ENCODE peak calls at places on chromosome X, in nine cellular contexts. One of them, this sample, is unnamed.

GRCh38 chrX:115949900-115950822 is 220.4 kb upstream of the AGTR2 start:
- DNase-seq in T47D: no peak
- DNase-seq in kidney glomerular epithelial cell: no peak
- DNase-seq in NCI-H1092 treated with DMSO at 0.1 percent for 48 hours: peak
- DNase-seq in Calu3: no peak
- DNase-seq in stimulated activated CD8-positive, alpha-beta memory T cell treated with anti-CD3 and anti-CD28 coated beads, Interleukin-4, amount 100 ng/mL, for 1 hour: no peak
- DNase-seq in aorta: no peak
- DNase-seq in NT2/D1: no peak
- DNase-seq in activated CD8-positive, alpha-beta T cell treated with anti-CD3 and anti-CD28 coated beads, Interleukin-2, amount 10 ng/mL, durations not matched to agents 7 days and 5 days: no peak
- DNase-seq in this sample: no peak

GRCh38 chrX:53056292-53056691 is 7.7 kb downstream of the GPR173 start:
- DNase-seq in activated CD8-positive, alpha-beta T cell treated with anti-CD3 and anti-CD28 coated beads, Interleukin-2, amount 10 ng/mL, durations not matched to agents 7 days and 5 days: no peak
- DNase-seq in kidney glomerular epithelial cell: no peak
- DNase-seq in Calu3: no peak
- DNase-seq in T47D: no peak
- DNase-seq in aorta: no peak
- DNase-seq in NT2/D1: no peak
- DNase-seq in NCI-H1092 treated with DMSO at 0.1 percent for 48 hours: no peak
- DNase-seq in stimulated activated CD8-positive, alpha-beta memory T cell treated with anti-CD3 and anti-CD28 coated beads, Interleukin-4, amount 100 ng/mL, for 1 hour: no peak
- DNase-seq in this sample: no peak

GRCh38 chrX:48972214-48973164 is 845 bp upstream of the KCND1 start:
- DNase-seq in activated CD8-positive, alpha-beta T cell treated with anti-CD3 and anti-CD28 coated beads, Interleukin-2, amount 10 ng/mL, durations not matched to agents 7 days and 5 days: peak
- DNase-seq in stimulated activated CD8-positive, alpha-beta memory T cell treated with anti-CD3 and anti-CD28 coated beads, Interleukin-4, amount 100 ng/mL, for 1 hour: no peak
- DNase-seq in NCI-H1092 treated with DMSO at 0.1 percent for 48 hours: peak
- DNase-seq in T47D: peak
- DNase-seq in NT2/D1: peak
- DNase-seq in Calu3: peak
- DNase-seq in kidney glomerular epithelial cell: no peak
- DNase-seq in aorta: peak
- DNase-seq in this sample: no peak

GRCh38 chrX:31217111-31217510 is 145.3 kb upstream of the FTHL17 start:
- DNase-seq in activated CD8-positive, alpha-beta T cell treated with anti-CD3 and anti-CD28 coated beads, Interleukin-2, amount 10 ng/mL, durations not matched to agents 7 days and 5 days: no peak
- DNase-seq in NCI-H1092 treated with DMSO at 0.1 percent for 48 hours: no peak
- DNase-seq in NT2/D1: no peak
- DNase-seq in kidney glomerular epithelial cell: no peak
- DNase-seq in Calu3: no peak
- DNase-seq in T47D: no peak
- DNase-seq in stimulated activated CD8-positive, alpha-beta memory T cell treated with anti-CD3 and anti-CD28 coated beads, Interleukin-4, amount 100 ng/mL, for 1 hour: no peak
- DNase-seq in aorta: no peak
- DNase-seq in this sample: no peak

GRCh38 chrX:20668550-20668949 is 401.8 kb upstream of the RPS6KA3 start:
- DNase-seq in T47D: no peak
- DNase-seq in NCI-H1092 treated with DMSO at 0.1 percent for 48 hours: no peak
- DNase-seq in stimulated activated CD8-positive, alpha-beta memory T cell treated with anti-CD3 and anti-CD28 coated beads, Interleukin-4, amount 100 ng/mL, for 1 hour: no peak
- DNase-seq in NT2/D1: no peak
- DNase-seq in activated CD8-positive, alpha-beta T cell treated with anti-CD3 and anti-CD28 coated beads, Interleukin-2, amount 10 ng/mL, durations not matched to agents 7 days and 5 days: no peak
- DNase-seq in aorta: no peak
- DNase-seq in kidney glomerular epithelial cell: no peak
- DNase-seq in Calu3: no peak
- DNase-seq in this sample: no peak

GRCh38 chrX:6708041-6708440 is 173.1 kb upstream of the VCX3A start:
- DNase-seq in T47D: no peak
- DNase-seq in kidney glomerular epithelial cell: no peak
- DNase-seq in aorta: no peak
- DNase-seq in activated CD8-positive, alpha-beta T cell treated with anti-CD3 and anti-CD28 coated beads, Interleukin-2, amount 10 ng/mL, durations not matched to agents 7 days and 5 days: no peak
- DNase-seq in NT2/D1: peak
- DNase-seq in stimulated activated CD8-positive, alpha-beta memory T cell treated with anti-CD3 and anti-CD28 coated beads, Interleukin-4, amount 100 ng/mL, for 1 hour: no peak
- DNase-seq in NCI-H1092 treated with DMSO at 0.1 percent for 48 hours: no peak
- DNase-seq in Calu3: no peak
- DNase-seq in this sample: no peak

GRCh38 chrX:130896816-130897508 is 6.0 kb downstream of the ENOX2 start:
- DNase-seq in activated CD8-positive, alpha-beta T cell treated with anti-CD3 and anti-CD28 coated beads, Interleukin-2, amount 10 ng/mL, durations not matched to agents 7 days and 5 days: no peak
- DNase-seq in NT2/D1: no peak
- DNase-seq in aorta: no peak
- DNase-seq in T47D: no peak
- DNase-seq in Calu3: no peak
- DNase-seq in NCI-H1092 treated with DMSO at 0.1 percent for 48 hours: no peak
- DNase-seq in kidney glomerular epithelial cell: no peak
- DNase-seq in stimulated activated CD8-positive, alpha-beta memory T cell treated with anti-CD3 and anti-CD28 coated beads, Interleukin-4, amount 100 ng/mL, for 1 hour: no peak
- DNase-seq in this sample: no peak

GRCh38 chrX:76987381-76987780 is 459.8 kb upstream of the FGF16 start:
- DNase-seq in NT2/D1: peak
- DNase-seq in T47D: no peak
- DNase-seq in stimulated activated CD8-positive, alpha-beta memory T cell treated with anti-CD3 and anti-CD28 coated beads, Interleukin-4, amount 100 ng/mL, for 1 hour: no peak
- DNase-seq in kidney glomerular epithelial cell: no peak
- DNase-seq in Calu3: no peak
- DNase-seq in activated CD8-positive, alpha-beta T cell treated with anti-CD3 and anti-CD28 coated beads, Interleukin-2, amount 10 ng/mL, durations not matched to agents 7 days and 5 days: no peak
- DNase-seq in aorta: no peak
- DNase-seq in NCI-H1092 treated with DMSO at 0.1 percent for 48 hours: no peak
- DNase-seq in this sample: no peak

GRCh38 chrX:150936556-150936955 is 38.1 kb upstream of the CD99L2 start:
- DNase-seq in T47D: no peak
- DNase-seq in stimulated activated CD8-positive, alpha-beta memory T cell treated with anti-CD3 and anti-CD28 coated beads, Interleukin-4, amount 100 ng/mL, for 1 hour: no peak
- DNase-seq in activated CD8-positive, alpha-beta T cell treated with anti-CD3 and anti-CD28 coated beads, Interleukin-2, amount 10 ng/mL, durations not matched to agents 7 days and 5 days: no peak
- DNase-seq in Calu3: no peak
- DNase-seq in NCI-H1092 treated with DMSO at 0.1 percent for 48 hours: no peak
- DNase-seq in NT2/D1: no peak
- DNase-seq in kidney glomerular epithelial cell: no peak
- DNase-seq in aorta: no peak
- DNase-seq in this sample: no peak

GRCh38 chrX:123736333-123736921 is 3.6 kb upstream of the THOC2 start:
- DNase-seq in aorta: no peak
- DNase-seq in T47D: no peak
- DNase-seq in kidney glomerular epithelial cell: peak
- DNase-seq in Calu3: no peak
- DNase-seq in stimulated activated CD8-positive, alpha-beta memory T cell treated with anti-CD3 and anti-CD28 coated beads, Interleukin-4, amount 100 ng/mL, for 1 hour: no peak
- DNase-seq in NT2/D1: no peak
- DNase-seq in NCI-H1092 treated with DMSO at 0.1 percent for 48 hours: no peak
- DNase-seq in activated CD8-positive, alpha-beta T cell treated with anti-CD3 and anti-CD28 coated beads, Interleukin-2, amount 10 ng/mL, durations not matched to agents 7 days and 5 days: no peak
- DNase-seq in this sample: no peak

GRCh38 chrX:84469226-84469625 is 33.0 kb downstream of the HDX start:
- DNase-seq in NCI-H1092 treated with DMSO at 0.1 percent for 48 hours: peak
- DNase-seq in activated CD8-positive, alpha-beta T cell treated with anti-CD3 and anti-CD28 coated beads, Interleukin-2, amount 10 ng/mL, durations not matched to agents 7 days and 5 days: no peak
- DNase-seq in Calu3: no peak
- DNase-seq in kidney glomerular epithelial cell: peak
- DNase-seq in T47D: no peak
- DNase-seq in stimulated activated CD8-positive, alpha-beta memory T cell treated with anti-CD3 and anti-CD28 coated beads, Interleukin-4, amount 100 ng/mL, for 1 hour: no peak
- DNase-seq in aorta: no peak
- DNase-seq in NT2/D1: no peak
- DNase-seq in this sample: no peak

GRCh38 chrX:7120578-7121219 is 26.8 kb upstream of the STS start:
- DNase-seq in aorta: no peak
- DNase-seq in Calu3: no peak
- DNase-seq in T47D: no peak
- DNase-seq in activated CD8-positive, alpha-beta T cell treated with anti-CD3 and anti-CD28 coated beads, Interleukin-2, amount 10 ng/mL, durations not matched to agents 7 days and 5 days: no peak
- DNase-seq in NT2/D1: no peak
- DNase-seq in NCI-H1092 treated with DMSO at 0.1 percent for 48 hours: peak
- DNase-seq in kidney glomerular epithelial cell: peak
- DNase-seq in stimulated activated CD8-positive, alpha-beta memory T cell treated with anti-CD3 and anti-CD28 coated beads, Interleukin-4, amount 100 ng/mL, for 1 hour: no peak
- DNase-seq in this sample: no peak

GRCh38 chrX:40152706-40153334 is 55.1 kb upstream of the BCOR start:
- DNase-seq in stimulated activated CD8-positive, alpha-beta memory T cell treated with anti-CD3 and anti-CD28 coated beads, Interleukin-4, amount 100 ng/mL, for 1 hour: no peak
- DNase-seq in Calu3: peak
- DNase-seq in kidney glomerular epithelial cell: no peak
- DNase-seq in T47D: peak
- DNase-seq in activated CD8-positive, alpha-beta T cell treated with anti-CD3 and anti-CD28 coated beads, Interleukin-2, amount 10 ng/mL, durations not matched to agents 7 days and 5 days: no peak
- DNase-seq in NT2/D1: no peak
- DNase-seq in NCI-H1092 treated with DMSO at 0.1 percent for 48 hours: peak
- DNase-seq in aorta: peak
- DNase-seq in this sample: no peak

GRCh38 chrX:78019586-78020483 is 50.4 kb upstream of the PGAM4 start:
- DNase-seq in NCI-H1092 treated with DMSO at 0.1 percent for 48 hours: no peak
- DNase-seq in Calu3: peak
- DNase-seq in kidney glomerular epithelial cell: no peak
- DNase-seq in stimulated activated CD8-positive, alpha-beta memory T cell treated with anti-CD3 and anti-CD28 coated beads, Interleukin-4, amount 100 ng/mL, for 1 hour: no peak
- DNase-seq in aorta: no peak
- DNase-seq in T47D: no peak
- DNase-seq in NT2/D1: no peak
- DNase-seq in activated CD8-positive, alpha-beta T cell treated with anti-CD3 and anti-CD28 coated beads, Interleukin-2, amount 10 ng/mL, durations not matched to agents 7 days and 5 days: no peak
- DNase-seq in this sample: no peak

GRCh38 chrX:134423606-134424005 is 36.4 kb upstream of the HPRT1 start:
- DNase-seq in kidney glomerular epithelial cell: no peak
- DNase-seq in aorta: no peak
- DNase-seq in activated CD8-positive, alpha-beta T cell treated with anti-CD3 and anti-CD28 coated beads, Interleukin-2, amount 10 ng/mL, durations not matched to agents 7 days and 5 days: no peak
- DNase-seq in Calu3: no peak
- DNase-seq in stimulated activated CD8-positive, alpha-beta memory T cell treated with anti-CD3 and anti-CD28 coated beads, Interleukin-4, amount 100 ng/mL, for 1 hour: no peak
- DNase-seq in NT2/D1: no peak
- DNase-seq in T47D: no peak
- DNase-seq in NCI-H1092 treated with DMSO at 0.1 percent for 48 hours: no peak
- DNase-seq in this sample: no peak

GRCh38 chrX:54950730-54951375 is 30.2 kb downstream of the TRO start:
- DNase-seq in activated CD8-positive, alpha-beta T cell treated with anti-CD3 and anti-CD28 coated beads, Interleukin-2, amount 10 ng/mL, durations not matched to agents 7 days and 5 days: no peak
- DNase-seq in stimulated activated CD8-positive, alpha-beta memory T cell treated with anti-CD3 and anti-CD28 coated beads, Interleukin-4, amount 100 ng/mL, for 1 hour: no peak
- DNase-seq in kidney glomerular epithelial cell: no peak
- DNase-seq in NCI-H1092 treated with DMSO at 0.1 percent for 48 hours: peak
- DNase-seq in Calu3: no peak
- DNase-seq in aorta: no peak
- DNase-seq in NT2/D1: no peak
- DNase-seq in T47D: no peak
- DNase-seq in this sample: no peak

GRCh38 chrX:128460835-128461234 is 408.6 kb upstream of the ACTRT1 start:
- DNase-seq in NT2/D1: peak
- DNase-seq in kidney glomerular epithelial cell: no peak
- DNase-seq in aorta: no peak
- DNase-seq in T47D: no peak
- DNase-seq in activated CD8-positive, alpha-beta T cell treated with anti-CD3 and anti-CD28 coated beads, Interleukin-2, amount 10 ng/mL, durations not matched to agents 7 days and 5 days: no peak
- DNase-seq in stimulated activated CD8-positive, alpha-beta memory T cell treated with anti-CD3 and anti-CD28 coated beads, Interleukin-4, amount 100 ng/mL, for 1 hour: no peak
- DNase-seq in NCI-H1092 treated with DMSO at 0.1 percent for 48 hours: peak
- DNase-seq in Calu3: no peak
- DNase-seq in this sample: no peak

GRCh38 chrX:12894074-12894691 is 12.2 kb upstream of the TLR8 start:
- DNase-seq in activated CD8-positive, alpha-beta T cell treated with anti-CD3 and anti-CD28 coated beads, Interleukin-2, amount 10 ng/mL, durations not matched to agents 7 days and 5 days: peak
- DNase-seq in NCI-H1092 treated with DMSO at 0.1 percent for 48 hours: peak
- DNase-seq in kidney glomerular epithelial cell: no peak
- DNase-seq in NT2/D1: no peak
- DNase-seq in Calu3: peak
- DNase-seq in stimulated activated CD8-positive, alpha-beta memory T cell treated with anti-CD3 and anti-CD28 coated beads, Interleukin-4, amount 100 ng/mL, for 1 hour: no peak
- DNase-seq in aorta: peak
- DNase-seq in T47D: peak
- DNase-seq in this sample: peak

This sample was measured in T-helper 1 cell.